ENCODE peak calls at places on chromosomes 16 and 17, in seven cellular contexts. One of them, this sample, is unnamed.

GRCh38 chr17:46216682-46217081 is 23.5 kb upstream of the KANSL1 start:
- DNase-seq in A549: no peak
- DNase-seq in H7: no peak
- DNase-seq in stimulated activated naive CD8-positive, alpha-beta T cell treated with anti-CD3 and anti-CD28 coated beads, Interleukin-15, Interleukin-2, amounts not matched to agents 100 U/mL and 50 U/mL, for 24 hours: no peak
- DNase-seq in activated T-cell treated with anti-CD3 and anti-CD28 coated beads, Interleukin-2, amount 50 U/mL, for 24 hours: no peak
- DNase-seq in HT-29: no peak
- DNase-seq in H54: no peak
- DNase-seq in this sample: no peak

GRCh38 chr16:85557976-85558589 is 55.0 kb upstream of the GSE1 start:
- DNase-seq in stimulated activated naive CD8-positive, alpha-beta T cell treated with anti-CD3 and anti-CD28 coated beads, Interleukin-15, Interleukin-2, amounts not matched to agents 100 U/mL and 50 U/mL, for 24 hours: no peak
- DNase-seq in H7: no peak
- DNase-seq in A549: no peak
- DNase-seq in HT-29: peak
- DNase-seq in H54: no peak
- DNase-seq in activated T-cell treated with anti-CD3 and anti-CD28 coated beads, Interleukin-2, amount 50 U/mL, for 24 hours: no peak
- DNase-seq in this sample: no peak

GRCh38 chr17:66540131-66540781 is 237.8 kb downstream of the PRKCA start:
- DNase-seq in HT-29: no peak
- DNase-seq in H7: peak
- DNase-seq in stimulated activated naive CD8-positive, alpha-beta T cell treated with anti-CD3 and anti-CD28 coated beads, Interleukin-15, Interleukin-2, amounts not matched to agents 100 U/mL and 50 U/mL, for 24 hours: peak
- DNase-seq in A549: no peak
- DNase-seq in H54: peak
- DNase-seq in activated T-cell treated with anti-CD3 and anti-CD28 coated beads, Interleukin-2, amount 50 U/mL, for 24 hours: no peak
- DNase-seq in this sample: no peak

GRCh38 chr17:77163001-77163400 is 22.2 kb downstream of the SEC14L1 start:
- DNase-seq in stimulated activated naive CD8-positive, alpha-beta T cell treated with anti-CD3 and anti-CD28 coated beads, Interleukin-15, Interleukin-2, amounts not matched to agents 100 U/mL and 50 U/mL, for 24 hours: no peak
- DNase-seq in activated T-cell treated with anti-CD3 and anti-CD28 coated beads, Interleukin-2, amount 50 U/mL, for 24 hours: no peak
- DNase-seq in A549: no peak
- DNase-seq in HT-29: no peak
- DNase-seq in H54: no peak
- DNase-seq in H7: no peak
- DNase-seq in this sample: no peak

GRCh38 chr16:69925311-69925710 is 25.8 kb upstream of the CLEC18A start:
- DNase-seq in stimulated activated naive CD8-positive, alpha-beta T cell treated with anti-CD3 and anti-CD28 coated beads, Interleukin-15, Interleukin-2, amounts not matched to agents 100 U/mL and 50 U/mL, for 24 hours: no peak
- DNase-seq in HT-29: no peak
- DNase-seq in H7: peak
- DNase-seq in activated T-cell treated with anti-CD3 and anti-CD28 coated beads, Interleukin-2, amount 50 U/mL, for 24 hours: no peak
- DNase-seq in A549: no peak
- DNase-seq in H54: no peak
- DNase-seq in this sample: peak

GRCh38 chr16:20938426-20938825 is 37.9 kb downstream of the LYRM1 start:
- DNase-seq in HT-29: no peak
- DNase-seq in activated T-cell treated with anti-CD3 and anti-CD28 coated beads, Interleukin-2, amount 50 U/mL, for 24 hours: no peak
- DNase-seq in H7: no peak
- DNase-seq in A549: no peak
- DNase-seq in stimulated activated naive CD8-positive, alpha-beta T cell treated with anti-CD3 and anti-CD28 coated beads, Interleukin-15, Interleukin-2, amounts not matched to agents 100 U/mL and 50 U/mL, for 24 hours: no peak
- DNase-seq in H54: peak
- DNase-seq in this sample: no peak

GRCh38 chr17:55273579-55274370 is 9.0 kb downstream of the HLF start:
- DNase-seq in HT-29: no peak
- DNase-seq in stimulated activated naive CD8-positive, alpha-beta T cell treated with anti-CD3 and anti-CD28 coated beads, Interleukin-15, Interleukin-2, amounts not matched to agents 100 U/mL and 50 U/mL, for 24 hours: no peak
- DNase-seq in activated T-cell treated with anti-CD3 and anti-CD28 coated beads, Interleukin-2, amount 50 U/mL, for 24 hours: no peak
- DNase-seq in H54: peak
- DNase-seq in A549: no peak
- DNase-seq in H7: no peak
- DNase-seq in this sample: no peak

GRCh38 chr16:62035115-62036092 is 834 bp downstream of the CDH8 start:
- DNase-seq in activated T-cell treated with anti-CD3 and anti-CD28 coated beads, Interleukin-2, amount 50 U/mL, for 24 hours: no peak
- DNase-seq in A549: no peak
- DNase-seq in H7: peak
- DNase-seq in stimulated activated naive CD8-positive, alpha-beta T cell treated with anti-CD3 and anti-CD28 coated beads, Interleukin-15, Interleukin-2, amounts not matched to agents 100 U/mL and 50 U/mL, for 24 hours: no peak
- DNase-seq in HT-29: no peak
- DNase-seq in H54: no peak
- DNase-seq in this sample: no peak

GRCh38 chr17:79937981-79938695 is 97.5 kb downstream of the TBC1D16 start:
- DNase-seq in H54: no peak
- DNase-seq in A549: no peak
- DNase-seq in activated T-cell treated with anti-CD3 and anti-CD28 coated beads, Interleukin-2, amount 50 U/mL, for 24 hours: no peak
- DNase-seq in stimulated activated naive CD8-positive, alpha-beta T cell treated with anti-CD3 and anti-CD28 coated beads, Interleukin-15, Interleukin-2, amounts not matched to agents 100 U/mL and 50 U/mL, for 24 hours: no peak
- DNase-seq in HT-29: no peak
- DNase-seq in H7: peak
- DNase-seq in this sample: no peak

GRCh38 chr17:77347544-77347943 is 206.8 kb downstream of the SEC14L1 start:
- DNase-seq in H7: no peak
- DNase-seq in H54: no peak
- DNase-seq in HT-29: no peak
- DNase-seq in stimulated activated naive CD8-positive, alpha-beta T cell treated with anti-CD3 and anti-CD28 coated beads, Interleukin-15, Interleukin-2, amounts not matched to agents 100 U/mL and 50 U/mL, for 24 hours: no peak
- DNase-seq in activated T-cell treated with anti-CD3 and anti-CD28 coated beads, Interleukin-2, amount 50 U/mL, for 24 hours: no peak
- DNase-seq in A549: no peak
- DNase-seq in this sample: no peak

GRCh38 chr17:79778504-79779087 is 648 bp downstream of the CBX2 start:
- DNase-seq in activated T-cell treated with anti-CD3 and anti-CD28 coated beads, Interleukin-2, amount 50 U/mL, for 24 hours: peak
- DNase-seq in H7: peak
- DNase-seq in stimulated activated naive CD8-positive, alpha-beta T cell treated with anti-CD3 and anti-CD28 coated beads, Interleukin-15, Interleukin-2, amounts not matched to agents 100 U/mL and 50 U/mL, for 24 hours: peak
- DNase-seq in HT-29: no peak
- DNase-seq in H54: no peak
- DNase-seq in A549: no peak
- DNase-seq in this sample: no peak

GRCh38 chr17:8935194-8935593 is 30.3 kb downstream of the PIK3R5 start:
- DNase-seq in activated T-cell treated with anti-CD3 and anti-CD28 coated beads, Interleukin-2, amount 50 U/mL, for 24 hours: peak
- DNase-seq in HT-29: no peak
- DNase-seq in A549: no peak
- DNase-seq in H54: no peak
- DNase-seq in stimulated activated naive CD8-positive, alpha-beta T cell treated with anti-CD3 and anti-CD28 coated beads, Interleukin-15, Interleukin-2, amounts not matched to agents 100 U/mL and 50 U/mL, for 24 hours: peak
- DNase-seq in H7: no peak
- DNase-seq in this sample: no peak

GRCh38 chr17:72529386-72529785 is 408.6 kb downstream of the SOX9 start:
- DNase-seq in A549: no peak
- DNase-seq in activated T-cell treated with anti-CD3 and anti-CD28 coated beads, Interleukin-2, amount 50 U/mL, for 24 hours: no peak
- DNase-seq in stimulated activated naive CD8-positive, alpha-beta T cell treated with anti-CD3 and anti-CD28 coated beads, Interleukin-15, Interleukin-2, amounts not matched to agents 100 U/mL and 50 U/mL, for 24 hours: no peak
- DNase-seq in H54: no peak
- DNase-seq in H7: no peak
- DNase-seq in HT-29: peak
- DNase-seq in this sample: peak

GRCh38 chr17:45233423-45233924 is 11.8 kb downstream of the FMNL1 start:
- DNase-seq in stimulated activated naive CD8-positive, alpha-beta T cell treated with anti-CD3 and anti-CD28 coated beads, Interleukin-15, Interleukin-2, amounts not matched to agents 100 U/mL and 50 U/mL, for 24 hours: no peak
- DNase-seq in H7: no peak
- DNase-seq in A549: no peak
- DNase-seq in HT-29: no peak
- DNase-seq in activated T-cell treated with anti-CD3 and anti-CD28 coated beads, Interleukin-2, amount 50 U/mL, for 24 hours: no peak
- DNase-seq in H54: no peak
- DNase-seq in this sample: no peak

GRCh38 chr17:75864448-75864871 is 9.3 kb upstream of the WBP2 start:
- DNase-seq in H54: peak
- DNase-seq in activated T-cell treated with anti-CD3 and anti-CD28 coated beads, Interleukin-2, amount 50 U/mL, for 24 hours: peak
- DNase-seq in H7: peak
- DNase-seq in A549: no peak
- DNase-seq in HT-29: peak
- DNase-seq in stimulated activated naive CD8-positive, alpha-beta T cell treated with anti-CD3 and anti-CD28 coated beads, Interleukin-15, Interleukin-2, amounts not matched to agents 100 U/mL and 50 U/mL, for 24 hours: peak
- DNase-seq in this sample: peak

GRCh38 chr17:49456172-49456965 is 38.7 kb upstream of the NGFR start:
- DNase-seq in H54: peak
- DNase-seq in H7: no peak
- DNase-seq in A549: no peak
- DNase-seq in HT-29: no peak
- DNase-seq in activated T-cell treated with anti-CD3 and anti-CD28 coated beads, Interleukin-2, amount 50 U/mL, for 24 hours: no peak
- DNase-seq in stimulated activated naive CD8-positive, alpha-beta T cell treated with anti-CD3 and anti-CD28 coated beads, Interleukin-15, Interleukin-2, amounts not matched to agents 100 U/mL and 50 U/mL, for 24 hours: no peak
- DNase-seq in this sample: peak

GRCh38 chr16:47904691-47905090 is 251.1 kb downstream of the ABCC12 start:
- DNase-seq in H7: no peak
- DNase-seq in HT-29: no peak
- DNase-seq in stimulated activated naive CD8-positive, alpha-beta T cell treated with anti-CD3 and anti-CD28 coated beads, Interleukin-15, Interleukin-2, amounts not matched to agents 100 U/mL and 50 U/mL, for 24 hours: no peak
- DNase-seq in A549: no peak
- DNase-seq in activated T-cell treated with anti-CD3 and anti-CD28 coated beads, Interleukin-2, amount 50 U/mL, for 24 hours: no peak
- DNase-seq in H54: no peak
- DNase-seq in this sample: no peak

GRCh38 chr16:16143941-16144340 is 79.4 kb downstream of the ABCC6 start:
- DNase-seq in activated T-cell treated with anti-CD3 and anti-CD28 coated beads, Interleukin-2, amount 50 U/mL, for 24 hours: no peak
- DNase-seq in H7: no peak
- DNase-seq in stimulated activated naive CD8-positive, alpha-beta T cell treated with anti-CD3 and anti-CD28 coated beads, Interleukin-15, Interleukin-2, amounts not matched to agents 100 U/mL and 50 U/mL, for 24 hours: no peak
- DNase-seq in H54: no peak
- DNase-seq in A549: no peak
- DNase-seq in HT-29: no peak
- DNase-seq in this sample: no peak

GRCh38 chr17:20158580-20158979 is 149.4 kb downstream of the SPECC1 start:
- DNase-seq in A549: no peak
- DNase-seq in H7: no peak
- DNase-seq in H54: no peak
- DNase-seq in stimulated activated naive CD8-positive, alpha-beta T cell treated with anti-CD3 and anti-CD28 coated beads, Interleukin-15, Interleukin-2, amounts not matched to agents 100 U/mL and 50 U/mL, for 24 hours: no peak
- DNase-seq in activated T-cell treated with anti-CD3 and anti-CD28 coated beads, Interleukin-2, amount 50 U/mL, for 24 hours: no peak
- DNase-seq in HT-29: no peak
- DNase-seq in this sample: no peak

GRCh38 chr17:28612936-28613872 is 781 bp downstream of the RSKR start:
- DNase-seq in H54: no peak
- DNase-seq in activated T-cell treated with anti-CD3 and anti-CD28 coated beads, Interleukin-2, amount 50 U/mL, for 24 hours: peak
- DNase-seq in H7: peak
- DNase-seq in HT-29: peak
- DNase-seq in A549: peak
- DNase-seq in stimulated activated naive CD8-positive, alpha-beta T cell treated with anti-CD3 and anti-CD28 coated beads, Interleukin-15, Interleukin-2, amounts not matched to agents 100 U/mL and 50 U/mL, for 24 hours: peak
- DNase-seq in this sample: no peak

GRCh38 chr17:34589120-34589965 is 10.0 kb downstream of the TMEM132E start:
- DNase-seq in H54: no peak
- DNase-seq in stimulated activated naive CD8-positive, alpha-beta T cell treated with anti-CD3 and anti-CD28 coated beads, Interleukin-15, Interleukin-2, amounts not matched to agents 100 U/mL and 50 U/mL, for 24 hours: no peak
- DNase-seq in activated T-cell treated with anti-CD3 and anti-CD28 coated beads, Interleukin-2, amount 50 U/mL, for 24 hours: no peak
- DNase-seq in HT-29: no peak
- DNase-seq in A549: no peak
- DNase-seq in H7: no peak
- DNase-seq in this sample: no peak

GRCh38 chr16:74480150-74481029 is 59.1 kb upstream of the CLEC18B start:
- DNase-seq in A549: peak
- DNase-seq in H54: peak
- DNase-seq in H7: no peak
- DNase-seq in HT-29: peak
- DNase-seq in stimulated activated naive CD8-positive, alpha-beta T cell treated with anti-CD3 and anti-CD28 coated beads, Interleukin-15, Interleukin-2, amounts not matched to agents 100 U/mL and 50 U/mL, for 24 hours: no peak
- DNase-seq in activated T-cell treated with anti-CD3 and anti-CD28 coated beads, Interleukin-2, amount 50 U/mL, for 24 hours: no peak
- DNase-seq in this sample: no peak

GRCh38 chr17:27502526-27503324 is 46.5 kb downstream of the KSR1 start:
- DNase-seq in H54: no peak
- DNase-seq in H7: no peak
- DNase-seq in stimulated activated naive CD8-positive, alpha-beta T cell treated with anti-CD3 and anti-CD28 coated beads, Interleukin-15, Interleukin-2, amounts not matched to agents 100 U/mL and 50 U/mL, for 24 hours: no peak
- DNase-seq in A549: no peak
- DNase-seq in HT-29: no peak
- DNase-seq in activated T-cell treated with anti-CD3 and anti-CD28 coated beads, Interleukin-2, amount 50 U/mL, for 24 hours: no peak
- DNase-seq in this sample: peak

GRCh38 chr17:1904273-1905052 is 74.7 kb downstream of the RPA1 start:
- DNase-seq in HT-29: no peak
- DNase-seq in stimulated activated naive CD8-positive, alpha-beta T cell treated with anti-CD3 and anti-CD28 coated beads, Interleukin-15, Interleukin-2, amounts not matched to agents 100 U/mL and 50 U/mL, for 24 hours: no peak
- DNase-seq in H54: no peak
- DNase-seq in A549: no peak
- DNase-seq in activated T-cell treated with anti-CD3 and anti-CD28 coated beads, Interleukin-2, amount 50 U/mL, for 24 hours: no peak
- DNase-seq in H7: no peak
- DNase-seq in this sample: peak

GRCh38 chr16:11792404-11793260 is 4.4 kb downstream of the ZC3H7A start:
- DNase-seq in A549: no peak
- DNase-seq in HT-29: no peak
- DNase-seq in H7: no peak
- DNase-seq in stimulated activated naive CD8-positive, alpha-beta T cell treated with anti-CD3 and anti-CD28 coated beads, Interleukin-15, Interleukin-2, amounts not matched to agents 100 U/mL and 50 U/mL, for 24 hours: no peak
- DNase-seq in activated T-cell treated with anti-CD3 and anti-CD28 coated beads, Interleukin-2, amount 50 U/mL, for 24 hours: peak
- DNase-seq in H54: no peak
- DNase-seq in this sample: no peak

GRCh38 chr16:88815901-88816589 is 4.3 kb upstream of the APRT start:
- DNase-seq in stimulated activated naive CD8-positive, alpha-beta T cell treated with anti-CD3 and anti-CD28 coated beads, Interleukin-15, Interleukin-2, amounts not matched to agents 100 U/mL and 50 U/mL, for 24 hours: peak
- DNase-seq in HT-29: peak
- DNase-seq in activated T-cell treated with anti-CD3 and anti-CD28 coated beads, Interleukin-2, amount 50 U/mL, for 24 hours: peak
- DNase-seq in H7: peak
- DNase-seq in H54: no peak
- DNase-seq in A549: peak
- DNase-seq in this sample: no peak

GRCh38 chr16:50267651-50268050 is 1.3 kb downstream of the ADCY7 start:
- DNase-seq in H7: peak
- DNase-seq in H54: no peak
- DNase-seq in HT-29: no peak
- DNase-seq in stimulated activated naive CD8-positive, alpha-beta T cell treated with anti-CD3 and anti-CD28 coated beads, Interleukin-15, Interleukin-2, amounts not matched to agents 100 U/mL and 50 U/mL, for 24 hours: no peak
- DNase-seq in activated T-cell treated with anti-CD3 and anti-CD28 coated beads, Interleukin-2, amount 50 U/mL, for 24 hours: peak
- DNase-seq in A549: no peak
- DNase-seq in this sample: peak

GRCh38 chr16:75288596-75289120 is 37.2 kb upstream of the BCAR1 start:
- DNase-seq in A549: no peak
- DNase-seq in stimulated activated naive CD8-positive, alpha-beta T cell treated with anti-CD3 and anti-CD28 coated beads, Interleukin-15, Interleukin-2, amounts not matched to agents 100 U/mL and 50 U/mL, for 24 hours: peak
- DNase-seq in HT-29: no peak
- DNase-seq in H7: no peak
- DNase-seq in H54: no peak
- DNase-seq in activated T-cell treated with anti-CD3 and anti-CD28 coated beads, Interleukin-2, amount 50 U/mL, for 24 hours: peak
- DNase-seq in this sample: no peak

GRCh38 chr17:53516643-53517042 is 306.1 kb upstream of the KIF2B start:
- DNase-seq in stimulated activated naive CD8-positive, alpha-beta T cell treated with anti-CD3 and anti-CD28 coated beads, Interleukin-15, Interleukin-2, amounts not matched to agents 100 U/mL and 50 U/mL, for 24 hours: no peak
- DNase-seq in H7: peak
- DNase-seq in activated T-cell treated with anti-CD3 and anti-CD28 coated beads, Interleukin-2, amount 50 U/mL, for 24 hours: no peak
- DNase-seq in HT-29: peak
- DNase-seq in A549: no peak
- DNase-seq in H54: no peak
- DNase-seq in this sample: no peak

GRCh38 chr17:57993471-57994365 is 5.7 kb upstream of the VEZF1 start:
- DNase-seq in activated T-cell treated with anti-CD3 and anti-CD28 coated beads, Interleukin-2, amount 50 U/mL, for 24 hours: no peak
- DNase-seq in HT-29: no peak
- DNase-seq in H54: no peak
- DNase-seq in stimulated activated naive CD8-positive, alpha-beta T cell treated with anti-CD3 and anti-CD28 coated beads, Interleukin-15, Interleukin-2, amounts not matched to agents 100 U/mL and 50 U/mL, for 24 hours: no peak
- DNase-seq in H7: no peak
- DNase-seq in A549: no peak
- DNase-seq in this sample: no peak

GRCh38 chr16:81582655-81583441 is 138.2 kb downstream of the CMIP start:
- DNase-seq in A549: no peak
- DNase-seq in H54: no peak
- DNase-seq in stimulated activated naive CD8-positive, alpha-beta T cell treated with anti-CD3 and anti-CD28 coated beads, Interleukin-15, Interleukin-2, amounts not matched to agents 100 U/mL and 50 U/mL, for 24 hours: no peak
- DNase-seq in activated T-cell treated with anti-CD3 and anti-CD28 coated beads, Interleukin-2, amount 50 U/mL, for 24 hours: no peak
- DNase-seq in HT-29: no peak
- DNase-seq in H7: peak
- DNase-seq in this sample: no peak

GRCh38 chr17:42554250-42555121 is 1.8 kb downstream of the HSD17B1 start:
- DNase-seq in activated T-cell treated with anti-CD3 and anti-CD28 coated beads, Interleukin-2, amount 50 U/mL, for 24 hours: peak
- DNase-seq in stimulated activated naive CD8-positive, alpha-beta T cell treated with anti-CD3 and anti-CD28 coated beads, Interleukin-15, Interleukin-2, amounts not matched to agents 100 U/mL and 50 U/mL, for 24 hours: peak
- DNase-seq in H7: peak
- DNase-seq in HT-29: peak
- DNase-seq in A549: peak
- DNase-seq in H54: peak
- DNase-seq in this sample: peak

GRCh38 chr17:62941358-62941991 is 24.6 kb upstream of the TANC2 start:
- DNase-seq in activated T-cell treated with anti-CD3 and anti-CD28 coated beads, Interleukin-2, amount 50 U/mL, for 24 hours: no peak
- DNase-seq in H7: no peak
- DNase-seq in HT-29: no peak
- DNase-seq in H54: no peak
- DNase-seq in stimulated activated naive CD8-positive, alpha-beta T cell treated with anti-CD3 and anti-CD28 coated beads, Interleukin-15, Interleukin-2, amounts not matched to agents 100 U/mL and 50 U/mL, for 24 hours: no peak
- DNase-seq in A549: no peak
- DNase-seq in this sample: no peak

GRCh38 chr16:56620311-56620897 is 5.2 kb upstream of the MT1E start:
- DNase-seq in stimulated activated naive CD8-positive, alpha-beta T cell treated with anti-CD3 and anti-CD28 coated beads, Interleukin-15, Interleukin-2, amounts not matched to agents 100 U/mL and 50 U/mL, for 24 hours: no peak
- DNase-seq in H7: no peak
- DNase-seq in A549: no peak
- DNase-seq in H54: no peak
- DNase-seq in activated T-cell treated with anti-CD3 and anti-CD28 coated beads, Interleukin-2, amount 50 U/mL, for 24 hours: no peak
- DNase-seq in HT-29: no peak
- DNase-seq in this sample: peak

GRCh38 chr16:23124315-23124714 is 24.9 kb downstream of the USP31 start:
- DNase-seq in HT-29: no peak
- DNase-seq in H7: no peak
- DNase-seq in activated T-cell treated with anti-CD3 and anti-CD28 coated beads, Interleukin-2, amount 50 U/mL, for 24 hours: no peak
- DNase-seq in H54: peak
- DNase-seq in A549: peak
- DNase-seq in stimulated activated naive CD8-positive, alpha-beta T cell treated with anti-CD3 and anti-CD28 coated beads, Interleukin-15, Interleukin-2, amounts not matched to agents 100 U/mL and 50 U/mL, for 24 hours: no peak
- DNase-seq in this sample: no peak

GRCh38 chr16:2473425-2473926 is 1.5 kb upstream of the TBC1D24 start:
- DNase-seq in H54: no peak
- DNase-seq in HT-29: no peak
- DNase-seq in A549: peak
- DNase-seq in activated T-cell treated with anti-CD3 and anti-CD28 coated beads, Interleukin-2, amount 50 U/mL, for 24 hours: no peak
- DNase-seq in stimulated activated naive CD8-positive, alpha-beta T cell treated with anti-CD3 and anti-CD28 coated beads, Interleukin-15, Interleukin-2, amounts not matched to agents 100 U/mL and 50 U/mL, for 24 hours: peak
- DNase-seq in H7: peak
- DNase-seq in this sample: no peak

GRCh38 chr16:74984194-74984669 is 691 bp downstream of the WDR59 start:
- DNase-seq in H54: no peak
- DNase-seq in A549: peak
- DNase-seq in stimulated activated naive CD8-positive, alpha-beta T cell treated with anti-CD3 and anti-CD28 coated beads, Interleukin-15, Interleukin-2, amounts not matched to agents 100 U/mL and 50 U/mL, for 24 hours: no peak
- DNase-seq in activated T-cell treated with anti-CD3 and anti-CD28 coated beads, Interleukin-2, amount 50 U/mL, for 24 hours: no peak
- DNase-seq in H7: no peak
- DNase-seq in HT-29: no peak
- DNase-seq in this sample: no peak

GRCh38 chr16:1102921-1103648 is 7.0 kb upstream of the C1QTNF8 start:
- DNase-seq in HT-29: peak
- DNase-seq in A549: peak
- DNase-seq in H54: peak
- DNase-seq in H7: no peak
- DNase-seq in stimulated activated naive CD8-positive, alpha-beta T cell treated with anti-CD3 and anti-CD28 coated beads, Interleukin-15, Interleukin-2, amounts not matched to agents 100 U/mL and 50 U/mL, for 24 hours: peak
- DNase-seq in activated T-cell treated with anti-CD3 and anti-CD28 coated beads, Interleukin-2, amount 50 U/mL, for 24 hours: peak
- DNase-seq in this sample: no peak